ENCODE peak calls at places on chromosome 20, in seven cellular contexts. M, X, H, D, C, T and A are unnamed samples.
A peak's percentile ranks its signal among the peaks of the same experiment; 100 is the strongest.

GRCh38 chr20:40561187-40561586 is 127.8 kb downstream of the MAFB start:
- DNase-seq in H (no peak), T (no peak), D (no peak), C (no peak), M (no peak), X (no peak), A (no peak)

GRCh38 chr20:38790210-38791053 is 15.1 kb upstream of the PPP1R16B start:
- DNase-seq in D (peak; percentile 15), M (no peak), C (no peak), T (no peak), X (peak; percentile 25), H (no peak), A (no peak)

GRCh38 chr20:56166781-56167465 is 81.6 kb upstream of the MC3R start:
- DNase-seq in T (no peak), M (no peak), X (no peak), C (no peak), D (no peak), H (no peak), A (no peak)

GRCh38 chr20:11901127-11901526 is 16.6 kb upstream of the BTBD3 start:
- DNase-seq in H (no peak), M (peak; percentile 88), D (peak; percentile 96), T (peak; percentile 58), C (no peak), X (peak; percentile 84), A (no peak)

GRCh38 chr20:26308961-26309360 is 612.3 kb upstream of the ZNF337 start:
- DNase-seq in D (no peak), M (no peak), T (no peak), C (no peak), H (no peak), X (no peak), A (no peak)

GRCh38 chr20:49831770-49832631 is 19.4 kb downstream of the SLC9A8 start:
- DNase-seq in C (no peak), X (no peak), M (no peak), H (no peak), D (no peak), T (no peak), A (no peak)

GRCh38 chr20:31883829-31884228 is 13.4 kb downstream of the TTLL9 start:
- DNase-seq in D (no peak), H (no peak), T (no peak), M (no peak), C (no peak), X (no peak), A (no peak)

GRCh38 chr20:49825521-49826033 is 12.9 kb downstream of the SLC9A8 start:
- DNase-seq in T (no peak), C (no peak), X (no peak), D (no peak), H (no peak), M (no peak), A (no peak)

GRCh38 chr20:37961016-37961415 is 58.1 kb downstream of the VSTM2L start:
- DNase-seq in X (no peak), M (no peak), T (no peak), D (no peak), H (no peak), C (no peak), A (no peak)

GRCh38 chr20:63625771-63626423 is 1.0 kb downstream of the GMEB2 start:
- DNase-seq in X (peak; percentile 22), H (no peak), C (peak; percentile 38), M (peak; percentile 22), D (peak; percentile 36), T (no peak), A (no peak)

GRCh38 chr20:17708675-17709360 is 9.1 kb downstream of the BANF2 start:
- DNase-seq in C (no peak), X (no peak), T (no peak), H (no peak), M (no peak), D (no peak), A (no peak)

GRCh38 chr20:10955166-10955565 is 281.4 kb upstream of the JAG1 start:
- DNase-seq in X (no peak), D (peak; percentile 18), T (no peak), H (no peak), M (peak; percentile 69), C (no peak), A (no peak)

GRCh38 chr20:19520261-19520660 is 237.8 kb upstream of the RIN2 start:
- DNase-seq in X (no peak), H (no peak), C (no peak), D (no peak), M (no peak), T (no peak), A (no peak)

GRCh38 chr20:2585811-2586210 is 49.4 kb downstream of the TMC2 start:
- DNase-seq in D (peak; percentile 46), C (no peak), T (peak; percentile 18), M (peak; percentile 71), X (peak; percentile 90), H (no peak), A (no peak)

GRCh38 chr20:13671500-13672288 is 33.0 kb upstream of the TASP1 start:
- DNase-seq in X (peak; percentile 53), T (peak; percentile 18), D (peak; percentile 88), H (no peak), M (peak; percentile 32), C (no peak), A (no peak)

GRCh38 chr20:19786311-19786710 is 28.3 kb downstream of the RIN2 start:
- DNase-seq in X (peak; percentile 83), T (peak; percentile 87), C (no peak), H (no peak), M (peak; percentile 97), D (peak; percentile 98), A (no peak)

GRCh38 chr20:54156981-54157835 is 16.6 kb downstream of the CYP24A1 start:
- DNase-seq in T (no peak), M (no peak), H (no peak), X (no peak), C (no peak), D (no peak), A (no peak)

GRCh38 chr20:2695206-2695983 is 2.8 kb downstream of the EBF4 start:
- DNase-seq in X (no peak), H (no peak), M (no peak), C (no peak), T (no peak), D (no peak), A (peak; percentile 51)

GRCh38 chr20:6641012-6641411 is 126.5 kb upstream of the BMP2 start:
- DNase-seq in H (no peak), C (no peak), M (no peak), D (no peak), T (no peak), X (no peak), A (no peak)
- TF ChIP-seq CTCF in H (no peak), C (no peak), M (no peak), D (no peak), T (no peak), X (no peak), A (no peak)

GRCh38 chr20:51570755-51571469 is 28.4 kb upstream of the NFATC2 start:
- DNase-seq in T (no peak), H (no peak), C (no peak), X (no peak), M (no peak), D (no peak), A (no peak)

GRCh38 chr20:51569815-51570741 is 27.6 kb upstream of the NFATC2 start:
- DNase-seq in D (no peak), X (peak; percentile 57), T (no peak), C (no peak), H (peak; percentile 54), M (no peak), A (no peak)

GRCh38 chr20:51573576-51574243 is 31.2 kb upstream of the NFATC2 start:
- DNase-seq in D (peak; percentile 41), C (no peak), X (no peak), M (no peak), T (no peak), H (no peak), A (no peak)

GRCh38 chr20:51574248-51575033 is 31.9 kb upstream of the NFATC2 start:
- DNase-seq in T (no peak), X (no peak), D (no peak), M (no peak), C (no peak), H (no peak), A (no peak)

DNA sequence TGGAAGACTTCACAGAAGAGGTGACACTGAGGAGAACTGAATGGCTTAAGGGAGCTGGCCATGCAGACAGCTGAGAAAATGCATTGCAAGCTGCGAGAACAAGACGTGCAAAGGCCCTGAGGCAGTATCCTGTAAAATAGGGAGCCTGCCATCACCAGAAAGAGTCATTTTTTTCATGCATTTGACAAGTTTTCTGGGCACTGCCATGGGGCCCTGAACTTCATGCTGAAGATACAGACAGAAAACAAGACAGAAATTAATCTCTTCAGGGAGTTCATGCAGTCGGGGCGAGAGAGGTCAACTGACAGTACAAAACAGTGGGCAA is 28.9 kb upstream of the NFATC2 start:
- DNase-seq in H (no peak), T (no peak), D (no peak), M (no peak), C (no peak), X (no peak), A (no peak)
- TF ChIP-seq CTCF in H (no peak), T (no peak), D (no peak), M (no peak), C (no peak), X (no peak), A (no peak)

GRCh38 chr20:46062151-46062550 is 27.6 kb downstream of the NCOA5 start:
- DNase-seq in X (no peak), H (no peak), M (no peak), C (no peak), D (no peak), T (no peak), A (no peak)

GRCh38 chr20:46065006-46065405 is 24.8 kb downstream of the NCOA5 start:
- DNase-seq in M (no peak), D (no peak), H (no peak), T (no peak), C (no peak), X (no peak), A (no peak)

GRCh38 chr20:46063652-46064054 is 26.1 kb downstream of the NCOA5 start:
- DNase-seq in M (no peak), C (no peak), T (no peak), H (no peak), X (no peak), D (no peak), A (no peak)

GRCh38 chr20:46062621-46063020 is 27.1 kb downstream of the NCOA5 start:
- DNase-seq in H (no peak), C (no peak), M (no peak), X (no peak), D (no peak), T (no peak), A (no peak)

DNA sequence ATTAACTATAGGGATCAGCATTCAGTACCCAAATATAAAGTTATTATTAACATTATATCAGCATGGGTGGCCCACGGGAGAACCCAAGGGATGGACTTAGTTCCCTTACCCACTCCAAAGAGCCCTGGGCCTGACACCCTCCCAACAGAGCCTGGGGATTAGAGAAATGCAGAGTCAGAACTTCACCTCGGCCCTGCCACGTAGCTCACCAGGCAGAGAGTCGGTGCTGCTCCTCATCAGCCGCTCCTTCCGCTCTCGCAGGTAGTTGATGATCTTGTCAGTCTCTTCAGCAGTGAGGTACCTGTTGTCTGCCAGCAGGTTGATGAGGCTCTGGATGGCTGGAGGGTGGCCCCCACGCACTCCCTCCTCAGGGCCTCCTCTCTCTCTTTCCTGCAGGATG is 26.6 kb downstream of the NCOA5 start:
- DNase-seq in X (no peak), H (no peak), C (no peak), M (no peak), D (no peak), T (no peak), A (no peak)
- TF ChIP-seq CTCF in X (no peak), H (no peak), C (no peak), M (no peak), D (no peak), T (no peak), A (no peak)

GRCh38 chr20:34676642-34677373 is at the start of gene PIGU:
- DNase-seq in H (peak; percentile 81), T (peak; percentile 66), X (peak; percentile 91), M (peak; percentile 96), D (peak; percentile 87), C (peak; percentile 97), A (peak; percentile 100)
- TF ChIP-seq CTCF in H (no peak), T (no peak), X (no peak), M (no peak), D (no peak), C (no peak), A (peak; percentile 63)